ENCODE peak calls at places on chromosomes 11 and 22, in nine cellular contexts. L is tibial nerve; V is fibroblast of lung; C is cardiac muscle cell; W is psoas muscle; N is adrenal gland; U is OCI-LY7; K is transverse colon; Y is CD8-positive, alpha-beta memory T cell. F is an unnamed sample.

GRCh38 chr11:68173926-68174325 is 39.2 kb downstream of the KMT5B start:
- DNase-seq in C (no peak), Y (no peak), U (no peak), N (no peak), V (peak; percentile 30), K (no peak), L (no peak), W (no peak), F (no peak)

GRCh38 chr22:48379371-48379770 is 1448.3 kb downstream of the BRD1 start:
- DNase-seq in N (no peak), L (no peak), V (no peak), Y (no peak), K (no peak), C (no peak), U (no peak), W (no peak), F (no peak)

GRCh38 chr22:49214976-49215375 is 612.7 kb downstream of the BRD1 start:
- DNase-seq in L (no peak), K (peak; percentile 1), V (no peak), C (no peak), Y (no peak), U (no peak), N (no peak), W (no peak), F (no peak)

GRCh38 chr11:107593941-107594340 is 3.0 kb downstream of the ELMOD1 start:
- DNase-seq in W (no peak), U (no peak), K (no peak), V (no peak), Y (no peak), C (no peak), N (no peak), L (no peak), F (no peak)

GRCh38 chr11:24043842-24044241 is 453.0 kb upstream of the LUZP2 start:
- DNase-seq in V (no peak), W (no peak), N (no peak), Y (no peak), U (no peak), K (no peak), L (no peak), C (no peak), F (no peak)

GRCh38 chr11:31240340-31240904 is 129.1 kb downstream of the DCDC1 start:
- DNase-seq in V (peak; percentile 47), U (peak; percentile 39), N (peak; percentile 10), L (peak; percentile 22), W (no peak), C (peak; percentile 72), K (no peak), Y (no peak), F (no peak)

GRCh38 chr22:24416095-24416494 is 11.3 kb upstream of the ADORA2A start:
- DNase-seq in C (no peak), Y (no peak), V (no peak), K (no peak), U (no peak), W (no peak), N (no peak), L (no peak), F (no peak)

GRCh38 chr11:134625631-134626030 is 213.6 kb upstream of the B3GAT1 start:
- DNase-seq in V (no peak), L (no peak), U (no peak), Y (no peak), K (no peak), C (no peak), N (no peak), W (no peak), F (no peak)

GRCh38 chr22:50170453-50171318 is at the start of gene PANX2:
- DNase-seq in N (no peak), C (peak; percentile 27), Y (no peak), L (no peak), W (peak; percentile 52), U (no peak), K (no peak), V (peak; percentile 19), F (no peak)

GRCh38 chr22:23086787-23087186 is 16.5 kb downstream of the GNAZ start:
- DNase-seq in W (no peak), L (no peak), C (no peak), N (no peak), Y (no peak), K (no peak), V (no peak), U (no peak), F (no peak)

GRCh38 chr11:65278351-65278750 is 16.6 kb downstream of the POLA2 start:
- DNase-seq in V (peak; percentile 68), W (no peak), Y (no peak), N (no peak), K (no peak), L (no peak), U (no peak), C (no peak), F (no peak)

GRCh38 chr11:44861829-44862545 is 88.7 kb downstream of the TP53I11 start:
- DNase-seq in C (peak; percentile 99), V (peak; percentile 99), K (peak; percentile 68), W (peak; percentile 66), L (peak; percentile 64), Y (peak; percentile 68), U (no peak), N (peak; percentile 90), F (peak; percentile 71)

GRCh38 chr11:50070389-50070788 is 37.7 kb downstream of the OR4C45 start:
- DNase-seq in N (no peak), Y (no peak), U (no peak), L (no peak), K (no peak), W (no peak), C (no peak), V (no peak), F (no peak)

GRCh38 chr22:38921801-38922200 is 35.6 kb upstream of the APOBEC3A start:
- DNase-seq in V (no peak), L (no peak), N (no peak), Y (no peak), W (no peak), C (no peak), K (no peak), U (no peak), F (no peak)

GRCh38 chr11:11243790-11244469 is 109.1 kb downstream of the CSNK2A3 start:
- DNase-seq in C (peak; percentile 20), Y (peak; percentile 26), N (peak; percentile 29), L (no peak), W (peak; percentile 60), V (no peak), U (peak; percentile 87), K (no peak), F (peak; percentile 14)

GRCh38 chr22:33555814-33556522 is 364.3 kb downstream of the LARGE1 start:
- DNase-seq in N (no peak), C (no peak), V (no peak), L (no peak), Y (no peak), U (no peak), W (no peak), K (no peak), F (no peak)

GRCh38 chr11:92941676-92942571 is 27.5 kb upstream of the MTNR1B start:
- DNase-seq in N (peak; percentile 19), C (peak; percentile 59), L (no peak), V (no peak), W (no peak), K (no peak), Y (no peak), U (peak; percentile 33), F (peak; percentile 23)

GRCh38 chr22:29200901-29201300 is 4.8 kb upstream of the EMID1 start:
- DNase-seq in N (no peak), L (no peak), Y (no peak), W (no peak), V (no peak), C (no peak), K (no peak), U (no peak), F (no peak)

GRCh38 chr22:18024276-18024939 is at the start of gene MICAL3:
- DNase-seq in V (peak; percentile 72), W (peak; percentile 79), N (peak; percentile 63), U (peak; percentile 88), K (peak; percentile 75), L (peak; percentile 17), Y (peak; percentile 38), C (peak; percentile 72), F (peak; percentile 71)

GRCh38 chr11:8717544-8717875 is 34.9 kb downstream of the RPL27A start:
- DNase-seq in U (no peak), L (no peak), Y (no peak), K (no peak), C (no peak), N (no peak), V (no peak), W (no peak), F (no peak)
- H3K4me1 ChIP-seq in U (no peaks in the 10 kb centered on the region), L (peaks cover 87% of the 10 kb centered on the region), Y (no peaks in the 10 kb centered on the region), K (peaks cover 66% of the 10 kb centered on the region), C (no peaks in the 10 kb centered on the region), N (peaks cover 72% of the 10 kb centered on the region), V (peaks cover 56% of the 10 kb centered on the region), W (peaks cover 63% of the 10 kb centered on the region), F (no peaks in the 10 kb centered on the region)

GRCh38 chr11:122665882-122666281 is 10.4 kb downstream of the UBASH3B start:
- DNase-seq in V (peak; percentile 31), L (no peak), K (no peak), N (no peak), U (no peak), Y (no peak), W (no peak), C (no peak), F (no peak)
- H3K36me3 ChIP-seq in V (no peaks in the 10 kb centered on the region), L (no peaks in the 10 kb centered on the region), K (no peaks in the 10 kb centered on the region), N (no peaks in the 10 kb centered on the region), U (peaks cover 50% of the 10 kb centered on the region), Y (no peaks in the 10 kb centered on the region), W (no peaks in the 10 kb centered on the region), C (no peaks in the 10 kb centered on the region), F (no peaks in the 10 kb centered on the region)

GRCh38 chr22:46671824-46672432 is 51.7 kb downstream of the GRAMD4 start:
- DNase-seq in U (peak; percentile 68), Y (no peak), C (no peak), K (no peak), N (no peak), L (no peak), W (no peak), V (no peak), F (no peak)

GRCh38 chr22:46673677-46674236 is 53.6 kb downstream of the GRAMD4 start:
- DNase-seq in U (no peak), C (no peak), Y (no peak), K (no peak), W (no peak), V (no peak), L (no peak), N (no peak), F (no peak)

GRCh38 chr22:46672731-46673130 is 52.5 kb downstream of the GRAMD4 start:
- DNase-seq in C (no peak), K (peak; percentile 61), V (no peak), N (no peak), Y (no peak), L (no peak), U (peak; percentile 33), W (no peak), F (no peak)

GRCh38 chr22:46674367-46674781 is 54.2 kb downstream of the GRAMD4 start:
- DNase-seq in C (no peak), Y (peak; percentile 74), U (peak; percentile 86), K (peak; percentile 61), L (peak; percentile 50), V (no peak), W (peak; percentile 84), N (peak; percentile 42), F (peak; percentile 83)

GRCh38 chr22:46673205-46673604 is 53.0 kb downstream of the GRAMD4 start:
- DNase-seq in V (no peak), W (no peak), C (no peak), U (peak; percentile 22), K (no peak), L (no peak), N (no peak), Y (no peak), F (no peak)
- H3K27ac ChIP-seq in V (no peak overlapping the region), W (no peak overlapping the region), C (no peak overlapping the region), U (peak overlapping the region; percentile 67), K (no peak overlapping the region), L (no peak overlapping the region), N (no peak overlapping the region), Y (no peak overlapping the region), F (peak overlapping the region; percentile 80)

GRCh38 chr11:12457030-12457600 is 79.7 kb downstream of the PARVA start:
- DNase-seq in L (no peak), N (no peak), U (no peak), C (peak; percentile 26), K (no peak), Y (no peak), V (peak; percentile 73), W (no peak), F (no peak)
- H3K4me1 ChIP-seq in L (peaks cover 85% of the 10 kb centered on the region), N (no peaks in the 10 kb centered on the region), U (no peaks in the 10 kb centered on the region), C (peaks cover 13% of the 10 kb centered on the region), K (peaks cover 17% of the 10 kb centered on the region), Y (no peaks in the 10 kb centered on the region), V (peaks cover 37% of the 10 kb centered on the region), W (no peaks in the 10 kb centered on the region), F (no peaks in the 10 kb centered on the region)

F was measured in CD4-positive, CD25-positive, alpha-beta regulatory T cell.